ENCODE peak calls at places on chromosome 1, in five cellular contexts. N, M, V, F and K are unnamed samples.

GRCh38 chr1:27868932-27869718 is 3.2 kb upstream of the THEMIS2 start:
- DNase-seq in N (no peak), F (no peak), M (peak), V (no peak), K (no peak)

GRCh38 chr1:212987702-212988322 is 27.9 kb downstream of the ANGEL2 start:
- DNase-seq in N (no peak), V (no peak), M (no peak), F (peak), K (no peak)

GRCh38 chr1:92030701-92031107 is 919 bp downstream of the EPHX4 start:
- DNase-seq in F (peak), M (no peak), N (no peak), V (no peak), K (peak)

GRCh38 chr1:43548285-43549271 is 17.9 kb downstream of the PTPRF start:
- DNase-seq in F (peak), M (no peak), V (no peak), N (no peak), K (no peak)

GRCh38 chr1:203103201-203103600 is 17.4 kb upstream of the MYOG start:
- DNase-seq in F (no peak), V (no peak), N (no peak), M (no peak), K (no peak)

GRCh38 chr1:190908691-190909090 is 431.0 kb upstream of the BRINP3 start:
- DNase-seq in M (no peak), N (peak), V (no peak), F (peak), K (no peak)

GRCh38 chr1:52665173-52666020 is 32.4 kb downstream of the SHISAL2A start:
- DNase-seq in F (no peak), V (no peak), M (peak), N (no peak), K (no peak)

GRCh38 chr1:56644064-56644940 is 812 bp upstream of the PRKAA2 start:
- DNase-seq in F (no peak), N (no peak), M (peak), V (peak), K (no peak)